ENCODE peak calls at places on chromosomes 12 and 14, in ten cellular contexts. C, H, T, J, B, L, G, D, S and U are unnamed samples. For H3K4me1, the result is how much of the 10 kb centered on the place peaks cover.

GRCh38 chr14:58677525-58677924 is 39.8 kb downstream of the DACT1 start:
- DNase-seq in D (no peak), H (no peak), L (no peak), S (no peak), J (no peak), G (no peak), B (no peak), C (no peak), T (no peak), U (no peak)

GRCh38 chr12:34033628-34034296 is 11.5 kb downstream of the ALG10 start:
- DNase-seq in G (no peak), S (peak), B (no peak), D (no peak), L (peak), C (no peak), J (no peak), T (peak), H (no peak), U (no peak)

GRCh38 chr12:51442324-51442723 is 17.7 kb downstream of the SLC4A8 start:
- DNase-seq in T (no peak), L (no peak), J (no peak), C (no peak), S (no peak), D (no peak), G (no peak), B (no peak), H (no peak), U (no peak)

GRCh38 chr12:20044836-20045235 is 323.5 kb upstream of the PDE3A start:
- DNase-seq in T (peak), C (no peak), H (no peak), D (no peak), J (no peak), G (no peak), S (no peak), B (no peak), L (no peak), U (no peak)

GRCh38 chr14:68784298-68784910 is 8.5 kb downstream of the ZFP36L1 start:
- DNase-seq in D (peak), J (no peak), L (peak), G (peak), T (no peak), H (peak), S (no peak), B (peak), C (peak), U (peak)

GRCh38 chr14:88044782-88045446 is 40.0 kb downstream of the GPR65 start:
- DNase-seq in S (no peak), L (peak), G (no peak), B (no peak), T (no peak), H (no peak), J (no peak), D (no peak), C (no peak), U (no peak)

GRCh38 chr12:40141996-40142395 is 36.1 kb upstream of the SLC2A13 start:
- DNase-seq in C (no peak), H (no peak), G (no peak), B (no peak), D (no peak), T (no peak), J (no peak), L (no peak), S (no peak), U (no peak)

GRCh38 chr12:22923768-22924167 is 298.8 kb downstream of the ETNK1 start:
- DNase-seq in T (no peak), S (no peak), C (no peak), D (no peak), J (no peak), L (no peak), H (no peak), B (no peak), G (no peak), U (no peak)

GRCh38 chr14:71242237-71242748 is 335.0 kb downstream of the PCNX1 start:
- DNase-seq in L (no peak), S (no peak), H (no peak), D (no peak), B (no peak), C (no peak), T (peak), J (no peak), G (no peak), U (no peak)

GRCh38 chr12:109192358-109192757 is 76.0 kb downstream of the ACACB start:
- DNase-seq in C (no peak), G (no peak), T (no peak), B (no peak), D (peak), S (no peak), H (no peak), J (no peak), L (no peak), U (no peak)

GRCh38 chr12:42630323-42630722 is 40.8 kb upstream of the PRICKLE1 start:
- DNase-seq in D (no peak), B (no peak), S (no peak), J (no peak), L (no peak), G (no peak), C (no peak), H (no peak), T (no peak), U (no peak)

GRCh38 chr12:63078911-63079310 is 72.1 kb downstream of the AVPR1A start:
- DNase-seq in L (no peak), H (no peak), T (no peak), G (no peak), J (no peak), D (no peak), C (no peak), B (no peak), S (no peak), U (no peak)

GRCh38 chr12:1220127-1221092 is 229.4 kb downstream of the ERC1 start:
- DNase-seq in H (peak), C (peak), B (no peak), D (no peak), G (no peak), L (peak), S (no peak), J (no peak), T (no peak), U (no peak)

GRCh38 chr12:94941440-94941862 is 62.0 kb downstream of the NDUFA12 start:
- DNase-seq in S (no peak), G (no peak), J (no peak), T (peak), B (peak), H (no peak), L (no peak), C (no peak), D (no peak), U (no peak)

GRCh38 chr12:107598906-107599305 is 86.7 kb upstream of the PWP1 start:
- DNase-seq in B (no peak), C (no peak), J (no peak), S (no peak), H (no peak), T (no peak), D (no peak), G (no peak), L (no peak), U (no peak)

GRCh38 chr12:79844693-79845092 is 90.2 kb downstream of the PPP1R12A start:
- DNase-seq in S (peak), C (no peak), J (no peak), D (peak), B (no peak), L (peak), H (no peak), G (no peak), T (no peak), U (no peak)

GRCh38 chr12:115199831-115200230 is 515.9 kb upstream of the TBX3 start:
- DNase-seq in L (no peak), C (no peak), D (no peak), T (no peak), J (no peak), H (no peak), S (no peak), B (no peak), G (no peak), U (no peak)

GRCh38 chr14:60642270-60642789 is 6.9 kb downstream of the SIX1 start:
- DNase-seq in D (no peak), J (peak), C (no peak), S (no peak), B (no peak), G (no peak), H (no peak), T (peak), L (no peak), U (no peak)

DNA sequence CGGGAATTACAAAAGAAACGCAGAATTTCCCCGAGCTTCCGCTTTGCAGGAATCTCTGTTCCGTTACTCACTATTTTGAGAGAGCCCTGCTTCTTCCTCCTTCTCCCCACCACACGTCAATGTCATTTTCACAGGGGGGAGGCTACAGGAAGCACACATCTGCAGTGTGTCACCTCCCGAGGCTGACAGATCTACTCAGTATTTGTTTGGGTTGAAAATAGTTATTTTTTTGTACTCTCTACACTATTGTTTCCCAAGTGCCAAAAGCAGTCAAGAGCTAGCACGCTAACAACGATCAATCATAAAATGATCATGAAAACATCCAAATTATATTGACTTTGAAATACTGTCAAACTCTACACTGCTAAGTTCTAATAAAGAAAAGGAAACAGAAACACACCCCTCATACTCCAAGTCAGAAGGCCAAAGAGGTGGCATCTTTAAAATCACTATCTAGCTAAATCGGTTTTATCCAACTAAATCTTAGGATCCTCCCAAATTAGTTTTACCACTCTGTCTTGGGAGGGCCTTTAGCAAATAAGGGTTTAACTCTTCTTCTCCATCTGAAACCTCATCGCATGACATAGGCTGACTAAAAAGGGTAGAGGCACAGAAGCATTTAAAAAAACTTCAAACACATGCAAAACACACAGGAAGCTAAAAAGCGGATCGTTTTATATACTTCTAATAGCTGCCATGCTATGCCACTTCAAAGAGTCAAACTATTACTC is 51.8 kb downstream of the FOXN3 start:
- DNase-seq in B (no peak), H (peak), T (no peak), G (no peak), C (peak), L (no peak), S (no peak), J (no peak), D (no peak), U (no peak)
- TF ChIP-seq EP300 in B (no peak), H (no peak), T (no peak), G (no peak), C (no peak), L (no peak), S (no peak), J (no peak), D (no peak), U (no peak)

DNA sequence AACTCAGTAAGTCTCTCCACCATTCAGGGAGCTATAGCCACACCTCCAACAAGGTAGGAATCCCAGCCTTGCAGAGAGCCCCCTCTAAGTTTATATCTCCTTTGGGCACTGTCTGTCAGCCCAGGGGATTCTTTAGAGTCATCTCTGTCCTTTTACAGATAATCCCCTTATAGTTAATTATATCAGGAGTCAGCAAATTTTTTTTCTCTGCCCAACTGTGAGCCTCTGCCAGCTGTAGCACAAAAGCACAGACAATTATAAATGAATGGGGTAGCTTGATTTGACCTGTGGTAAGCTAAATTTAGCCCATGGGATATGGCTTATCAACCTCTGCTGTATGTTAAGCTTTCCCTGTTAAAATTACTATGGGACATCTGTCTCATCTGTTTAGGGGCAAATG is 8.3 kb downstream of the CEP128 start:
- DNase-seq in G (no peak), J (no peak), B (no peak), L (no peak), C (no peak), H (no peak), S (no peak), D (no peak), T (no peak), U (no peak)
- H3K4me1 ChIP-seq in G (under half), J (under half), B (under half), L (under half), C (under half), H (under half), S (under half), D (under half), T (under half), U (under half)

DNA sequence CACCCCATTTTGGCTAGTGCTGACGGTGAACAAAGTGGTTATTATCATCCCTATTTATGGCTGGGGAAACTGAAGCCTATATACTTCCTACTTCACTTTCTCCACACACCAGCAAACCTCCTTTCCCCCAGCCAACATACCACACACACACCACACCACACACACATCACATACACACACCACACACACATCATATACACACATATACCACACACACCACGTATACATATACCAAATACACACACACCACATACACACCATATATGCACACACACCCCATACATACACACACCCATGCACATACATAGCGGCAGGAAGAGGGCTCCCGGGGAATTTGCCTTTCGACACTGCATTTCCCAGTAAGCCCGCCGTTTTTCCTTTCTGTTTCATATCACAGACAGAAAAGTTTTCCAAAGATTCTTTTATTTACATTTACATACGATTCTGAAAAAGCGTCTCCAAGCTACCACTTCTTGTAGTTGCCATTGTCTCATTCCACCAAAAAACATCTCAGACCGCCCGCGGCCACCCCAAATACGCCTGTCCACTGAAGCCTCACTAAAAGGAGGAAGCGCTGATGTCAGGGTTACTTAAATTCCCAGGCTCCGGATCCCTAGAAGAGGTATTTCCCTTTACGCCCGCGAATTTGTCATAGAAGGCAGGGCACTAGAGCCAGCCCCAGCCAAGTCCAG is 826 bp upstream of the RAB5B start:
- DNase-seq in B (no peak), J (no peak), H (peak), C (no peak), T (no peak), L (no peak), G (no peak), S (no peak), D (no peak), U (no peak)
- TF ChIP-seq EP300 in B (no peak), J (no peak), H (no peak), C (no peak), T (no peak), L (no peak), G (no peak), S (no peak), D (no peak), U (no peak)

GRCh38 chr12:2353281-2353680 is 300.5 kb downstream of the CACNA1C start:
- DNase-seq in G (no peak), D (no peak), L (no peak), H (no peak), J (peak), T (no peak), B (no peak), C (no peak), S (no peak), U (no peak)
- H3K4me1 ChIP-seq in G (half or more), D (under half), L (under half), H (under half), J (under half), T (under half), B (under half), C (under half), S (under half), U (half or more)

DNA sequence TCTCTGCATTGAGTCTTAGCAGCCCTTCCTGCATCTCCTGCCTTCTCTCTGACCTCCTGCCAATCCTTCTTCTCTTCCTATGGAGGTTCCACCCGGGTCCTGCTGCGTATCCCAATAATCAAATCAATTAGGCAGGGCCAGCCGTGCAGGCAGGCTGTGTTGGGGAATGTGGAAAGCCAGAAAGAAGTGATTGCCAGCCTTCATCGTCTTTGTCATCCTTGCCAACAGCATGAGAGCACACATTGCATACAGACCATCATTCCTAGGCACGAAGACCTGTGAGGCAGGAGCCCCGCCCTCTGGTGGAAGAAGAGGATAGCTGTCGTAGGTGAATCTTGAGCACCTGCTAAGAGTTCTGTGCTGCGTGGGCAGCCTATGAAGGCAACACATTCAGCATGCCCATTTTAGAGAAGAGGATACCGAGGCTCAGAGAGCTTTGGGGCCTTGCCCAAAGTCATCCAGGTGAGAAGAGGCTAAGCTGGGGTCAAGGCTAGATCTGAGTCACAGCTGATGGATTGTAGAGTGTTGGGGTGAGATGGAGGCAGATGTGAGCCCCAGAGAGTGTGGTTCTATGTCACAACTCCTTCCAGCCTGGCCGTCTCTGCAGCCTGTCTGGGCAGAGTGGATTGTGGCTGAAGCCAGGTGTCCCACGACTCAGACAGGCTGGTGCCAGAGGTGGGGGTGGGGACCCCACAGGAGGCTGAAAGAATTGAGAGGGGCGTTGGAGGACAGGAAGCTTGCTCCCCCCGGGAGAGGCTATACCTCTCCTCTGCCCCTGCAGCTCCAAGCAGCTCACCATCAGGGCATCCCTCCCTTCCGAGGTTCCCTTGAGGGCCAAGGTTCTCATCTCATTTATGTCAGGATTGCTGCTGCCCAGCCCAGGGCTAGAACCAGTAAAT is 12.7 kb downstream of the C14orf132 start:
- DNase-seq in T (no peak), B (no peak), H (no peak), S (peak), G (no peak), D (peak), J (no peak), C (peak), L (peak), U (no peak)
- TF ChIP-seq EP300 in T (no peak), B (no peak), H (no peak), S (no peak), G (no peak), D (no peak), J (no peak), C (no peak), L (no peak), U (no peak)